ENCODE peak calls at places on chromosome 21, in seven cellular contexts. K, Z, G, L, M, C and O are unnamed samples.
A peak's percentile ranks its signal among the peaks of the same experiment; 100 is the strongest.

GRCh38 chr21:38766987-38767722 is 38.6 kb upstream of the ETS2 start:
- DNase-seq in M (no peak), K (peak; percentile 26), C (no peak), G (no peak), Z (peak; percentile 42), L (peak; percentile 44), O (no peak)

GRCh38 chr21:44749759-44750674 is 38.6 kb upstream of the TSPEAR start:
- DNase-seq in L (no peak), K (no peak), G (no peak), Z (no peak), M (no peak), C (no peak), O (no peak)

GRCh38 chr21:20016431-20017005 is 981.7 kb upstream of the NCAM2 start:
- DNase-seq in M (no peak), G (no peak), C (no peak), K (no peak), L (no peak), Z (no peak), O (no peak)

GRCh38 chr21:44090332-44090731 is 16.9 kb upstream of the PWP2 start:
- DNase-seq in G (no peak), Z (peak; percentile 91), C (no peak), K (peak; percentile 2), L (no peak), M (no peak), O (no peak)

GRCh38 chr21:31732538-31732864 is 583 bp upstream of the SCAF4 start:
- DNase-seq in C (no peak), G (no peak), Z (no peak), L (no peak), K (no peak), M (no peak), O (no peak)

GRCh38 chr21:23452384-23453083 is 2154.7 kb downstream of the MRPL39 start:
- DNase-seq in C (no peak), Z (no peak), G (no peak), M (no peak), K (no peak), L (no peak), O (no peak)

GRCh38 chr21:38679531-38679930 is 126.2 kb upstream of the ETS2 start:
- DNase-seq in K (no peak), M (no peak), C (no peak), G (no peak), Z (no peak), L (no peak), O (peak; percentile 69)

GRCh38 chr21:33864150-33864549 is 51.5 kb downstream of the ATP5PO start:
- DNase-seq in M (no peak), G (no peak), C (no peak), Z (no peak), K (no peak), L (no peak), O (no peak)

GRCh38 chr21:17548262-17548661 is 35.4 kb downstream of the CXADR start:
- DNase-seq in G (no peak), L (no peak), Z (no peak), C (no peak), M (no peak), K (no peak), O (no peak)

GRCh38 chr21:44059710-44060109 is 47.5 kb upstream of the PWP2 start:
- DNase-seq in C (no peak), Z (no peak), G (no peak), L (no peak), K (no peak), M (no peak), O (no peak)

GRCh38 chr21:25503981-25504380 is 103.3 kb downstream of the MRPL39 start:
- DNase-seq in G (no peak), C (no peak), Z (no peak), L (no peak), K (no peak), M (no peak), O (no peak)

GRCh38 chr21:24272527-24272938 is 1334.7 kb downstream of the MRPL39 start:
- DNase-seq in K (no peak), C (peak; percentile 81), Z (no peak), L (no peak), G (no peak), M (no peak), O (no peak)

GRCh38 chr21:16713331-16714114 is 799.3 kb upstream of the CXADR start:
- DNase-seq in M (no peak), G (no peak), L (no peak), K (no peak), C (no peak), Z (no peak), O (peak; percentile 69)

GRCh38 chr21:40386301-40386911 is 460.6 kb downstream of the DSCAM start:
- DNase-seq in G (no peak), L (no peak), Z (peak; percentile 34), M (no peak), C (peak; percentile 36), K (peak; percentile 56), O (no peak)

GRCh38 chr21:38258803-38259485 is 2.2 kb downstream of the KCNJ15 start:
- DNase-seq in M (no peak), G (no peak), L (no peak), K (no peak), C (no peak), Z (no peak), O (no peak)

GRCh38 chr21:42548687-42549406 is 35.2 kb downstream of the SLC37A1 start:
- DNase-seq in Z (no peak), M (peak; percentile 32), C (no peak), K (no peak), G (no peak), L (no peak), O (no peak)

GRCh38 chr21:42724226-42724920 is 71.0 kb downstream of the PDE9A start:
- DNase-seq in Z (peak; percentile 84), K (no peak), M (no peak), G (peak; percentile 89), C (no peak), L (no peak), O (peak; percentile 7)

GRCh38 chr21:38447611-38448010 is 50.7 kb downstream of the ERG start:
- DNase-seq in L (no peak), Z (no peak), M (no peak), K (no peak), G (no peak), C (no peak), O (peak; percentile 81)

GRCh38 chr21:37742115-37742514 is 174.1 kb downstream of the KCNJ6 start:
- DNase-seq in G (no peak), K (no peak), Z (no peak), M (no peak), C (no peak), L (no peak), O (no peak)

GRCh38 chr21:16084776-16085364 is 355.1 kb downstream of the USP25 start:
- DNase-seq in L (no peak), C (no peak), G (no peak), M (peak; percentile 79), Z (no peak), K (no peak), O (no peak)

GRCh38 chr21:44399151-44399954 is 45.9 kb downstream of the TRPM2 start:
- DNase-seq in M (no peak), L (no peak), G (no peak), C (no peak), K (no peak), Z (no peak), O (no peak)

GRCh38 chr21:41458559-41458958 is 32.5 kb downstream of the MX1 start:
- DNase-seq in Z (no peak), M (no peak), K (no peak), L (no peak), C (no peak), G (no peak), O (no peak)
- TF ChIP-seq POLR2A in Z (no peak), M (no peak), K (no peak), L (no peak), C (no peak), G (no peak), O (no peak)

DNA sequence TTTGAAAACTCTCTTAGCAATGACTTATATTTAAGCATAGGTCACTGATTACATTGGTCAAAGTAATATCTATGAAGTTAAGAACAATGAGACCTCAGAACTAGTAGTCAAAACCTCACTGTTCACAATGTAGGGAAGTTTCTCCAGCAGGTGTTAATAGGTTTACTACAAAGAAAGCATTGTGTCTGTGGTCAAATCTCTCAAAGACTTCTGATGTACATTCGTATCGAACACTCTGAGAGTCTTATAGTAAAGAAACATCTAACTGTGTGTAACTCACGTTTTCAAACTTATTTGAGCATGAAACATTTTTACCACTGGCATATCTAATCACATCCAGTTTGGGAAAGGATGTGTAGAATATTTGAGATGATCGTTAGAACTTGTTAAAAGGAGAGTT is 76.0 kb downstream of the MAP3K7CL start:
- DNase-seq in L (no peak), C (no peak), K (no peak), Z (no peak), G (no peak), M (no peak), O (no peak)
- TF ChIP-seq POLR2AphosphoS5 in L (no peak), C (no peak), K (no peak), Z (no peak), G (no peak), M (no peak), O (no peak)

DNA sequence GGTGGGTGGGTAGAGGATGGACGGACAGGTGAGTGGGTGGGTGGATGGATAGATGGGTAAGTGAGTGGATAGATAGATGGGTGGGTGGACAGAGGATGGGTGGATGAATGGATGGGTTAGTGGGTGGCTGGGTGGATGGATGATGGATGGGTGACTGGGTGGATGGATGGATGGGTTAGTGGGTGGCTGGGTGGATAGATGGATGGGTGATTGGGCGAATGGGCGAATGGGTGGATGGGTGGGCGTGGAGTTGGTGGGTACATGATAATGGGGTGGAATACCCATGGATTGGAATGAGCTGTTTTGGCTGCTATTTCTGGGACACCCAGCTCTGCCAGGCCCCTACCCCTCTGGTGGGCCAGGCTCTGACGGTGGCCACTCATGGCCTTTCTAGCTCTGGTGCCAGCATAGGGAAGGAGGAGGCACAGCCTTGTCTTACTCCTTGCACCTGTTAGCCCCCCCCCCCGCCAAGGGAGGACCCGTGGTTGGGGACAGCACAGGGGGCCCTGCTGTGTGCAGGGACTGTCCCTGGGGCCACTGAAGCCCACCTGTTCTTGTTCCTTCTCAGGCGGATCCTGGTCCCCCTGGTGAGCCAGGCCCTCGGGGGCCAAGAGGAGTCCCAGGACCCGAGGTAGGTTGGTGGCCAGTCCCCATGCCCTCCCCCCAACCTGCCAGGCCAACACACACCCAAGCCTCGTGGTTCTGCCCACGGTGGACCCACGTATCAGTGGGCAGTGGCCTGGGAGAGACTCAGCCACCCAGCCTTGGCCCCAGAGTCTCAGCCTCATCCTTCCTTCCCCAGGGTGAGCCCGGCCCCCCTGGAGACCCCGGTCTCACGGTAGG is 26.4 kb downstream of the COL6A2 start:
- DNase-seq in M (peak; percentile 64), K (no peak), C (no peak), L (peak; percentile 25), G (no peak), Z (no peak), O (no peak)
- TF ChIP-seq POLR2A in M (no peak), K (no peak), C (no peak), L (no peak), G (no peak), Z (no peak), O (no peak)

DNA sequence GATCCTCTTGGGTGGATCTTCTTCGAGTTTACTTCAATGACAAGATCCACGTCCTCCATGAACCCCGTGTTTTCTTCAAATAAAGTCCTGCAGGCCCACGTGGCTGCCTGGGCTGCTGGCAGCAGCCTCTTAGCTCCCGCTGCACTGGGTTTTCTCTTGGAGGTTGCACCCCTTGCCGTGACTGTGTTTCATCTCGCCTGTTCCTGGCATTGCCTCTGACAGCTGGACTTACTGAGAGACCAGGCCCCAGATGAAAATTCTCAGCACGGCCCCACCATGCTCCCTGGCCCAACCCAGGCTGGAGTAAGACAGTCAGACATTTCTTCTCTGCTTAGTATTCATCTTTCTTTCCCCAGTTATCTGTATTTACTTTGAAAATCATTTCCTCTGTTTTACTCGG is 274.8 kb upstream of the RUNX1 start:
- DNase-seq in M (peak; percentile 96), K (no peak), L (no peak), G (no peak), C (no peak), Z (peak; percentile 55), O (no peak)
- TF ChIP-seq POLR2AphosphoS5 in M (peak; percentile 86), K (no peak), L (no peak), G (no peak), C (no peak), Z (peak; percentile 86), O (no peak)